ENCODE peak calls at places on chromosomes 5 and 9, in four cellular contexts. One of them, this sample, is unnamed.

GRCh38 chr5:2522372-2522771 is 229.1 kb downstream of the IRX2 start:
- DNase-seq in cardiac fibroblast: no peak
- DNase-seq in GM06990: no peak
- DNase-seq in Calu3: no peak
- DNase-seq in this sample: no peak

GRCh38 chr5:171528865-171529264 is 109.4 kb downstream of the FGF18 start:
- DNase-seq in Calu3: no peak
- DNase-seq in cardiac fibroblast: no peak
- DNase-seq in GM06990: no peak
- DNase-seq in this sample: no peak

GRCh38 chr9:21810881-21811280 is 8.4 kb downstream of the MTAP start:
- DNase-seq in cardiac fibroblast: no peak
- DNase-seq in GM06990: no peak
- DNase-seq in Calu3: no peak
- DNase-seq in this sample: no peak

GRCh38 chr5:128395073-128395472 is 143.0 kb downstream of the FBN2 start:
- DNase-seq in cardiac fibroblast: no peak
- DNase-seq in Calu3: no peak
- DNase-seq in GM06990: no peak
- DNase-seq in this sample: peak; percentile 49

GRCh38 chr5:142201471-142201887 is 92.9 kb downstream of the NDFIP1 start:
- DNase-seq in GM06990: no peak
- DNase-seq in Calu3: no peak
- DNase-seq in cardiac fibroblast: peak; percentile 99
- DNase-seq in this sample: peak; percentile 98

GRCh38 chr5:123422433-123423277 is 548 bp downstream of the CEP120 start:
- DNase-seq in cardiac fibroblast: peak; percentile 49
- DNase-seq in GM06990: no peak
- DNase-seq in Calu3: peak; percentile 10
- DNase-seq in this sample: peak; percentile 42

GRCh38 chr5:178458140-178458539 is 132.1 kb downstream of the COL23A1 start:
- DNase-seq in cardiac fibroblast: no peak
- DNase-seq in GM06990: no peak
- DNase-seq in Calu3: no peak
- DNase-seq in this sample: no peak

GRCh38 chr9:1839984-1840383 is 175.2 kb upstream of the SMARCA2 start:
- DNase-seq in Calu3: no peak
- DNase-seq in cardiac fibroblast: no peak
- DNase-seq in GM06990: no peak
- DNase-seq in this sample: no peak

GRCh38 chr5:171318026-171318425 is 9.0 kb downstream of the TLX3 start:
- DNase-seq in cardiac fibroblast: no peak
- DNase-seq in GM06990: no peak
- DNase-seq in Calu3: no peak
- DNase-seq in this sample: no peak

GRCh38 chr9:114112325-114112724 is 13.2 kb upstream of the KIF12 start:
- DNase-seq in Calu3: no peak
- DNase-seq in cardiac fibroblast: no peak
- DNase-seq in GM06990: no peak
- DNase-seq in this sample: no peak

GRCh38 chr5:139744471-139745120 is 51.0 kb upstream of the PSD2 start:
- DNase-seq in Calu3: no peak
- DNase-seq in cardiac fibroblast: no peak
- DNase-seq in GM06990: no peak
- DNase-seq in this sample: no peak

GRCh38 chr5:90022002-90022710 is 387.4 kb downstream of the CETN3 start:
- DNase-seq in GM06990: no peak
- DNase-seq in Calu3: peak; percentile 34
- DNase-seq in cardiac fibroblast: no peak
- DNase-seq in this sample: no peak

GRCh38 chr5:41869150-41869738 is 981 bp downstream of the OXCT1 start:
- DNase-seq in GM06990: no peak
- DNase-seq in Calu3: no peak
- DNase-seq in cardiac fibroblast: peak; percentile 22
- DNase-seq in this sample: peak; percentile 20

GRCh38 chr5:139633295-139634027 is 14.7 kb upstream of the CXXC5 start:
- DNase-seq in GM06990: peak; percentile 72
- DNase-seq in Calu3: peak; percentile 82
- DNase-seq in cardiac fibroblast: peak; percentile 78
- DNase-seq in this sample: peak; percentile 65

GRCh38 chr5:56516936-56517521 is 283.9 kb upstream of the ANKRD55 start:
- DNase-seq in GM06990: no peak
- DNase-seq in cardiac fibroblast: peak; percentile 36
- DNase-seq in Calu3: peak; percentile 67
- DNase-seq in this sample: peak; percentile 65

GRCh38 chr9:121876658-121877271 is 216.3 kb downstream of the TTLL11 start:
- DNase-seq in cardiac fibroblast: peak; percentile 64
- DNase-seq in GM06990: no peak
- DNase-seq in Calu3: no peak
- DNase-seq in this sample: peak; percentile 86

GRCh38 chr9:114092336-114092735 is 6.8 kb downstream of the KIF12 start:
- DNase-seq in GM06990: no peak
- DNase-seq in cardiac fibroblast: no peak
- DNase-seq in Calu3: no peak
- DNase-seq in this sample: no peak

GRCh38 chr5:160105686-160106085 is 13.6 kb downstream of the PWWP2A start:
- DNase-seq in Calu3: no peak
- DNase-seq in GM06990: peak; percentile 51
- DNase-seq in cardiac fibroblast: peak; percentile 29
- DNase-seq in this sample: peak; percentile 37

GRCh38 chr5:43215073-43215631 is 23.1 kb downstream of the NIM1K start:
- DNase-seq in Calu3: no peak
- DNase-seq in GM06990: no peak
- DNase-seq in cardiac fibroblast: peak; percentile 58
- DNase-seq in this sample: peak; percentile 55

GRCh38 chr5:134114886-134115805 is 665 bp downstream of the TCF7 start:
- DNase-seq in cardiac fibroblast: no peak
- DNase-seq in GM06990: no peak
- DNase-seq in Calu3: peak; percentile 51
- DNase-seq in this sample: no peak

GRCh38 chr5:55731848-55732247 is 6.0 kb upstream of the DDX4 start:
- DNase-seq in Calu3: no peak
- DNase-seq in cardiac fibroblast: no peak
- DNase-seq in GM06990: no peak
- DNase-seq in this sample: no peak